ENCODE peak calls at places on chromosomes 13 and 19, in four cellular contexts. M is NCI-H2081; V is stimulated activated CD4-positive, alpha-beta T cell treated with anti-CD3 and anti-CD28 coated beads, TNF-alpha, amount 100 ng/mL, for 24 hours; U is HTR-8/SVneo. K is an unnamed sample.

GRCh38 chr19:13872695-13873389 is 4.1 kb upstream of the NANOS3 start:
- DNase-seq in M (no peak), V (no peak), U (no peak), K (no peak)

GRCh38 chr19:10748924-10749434 is 31.1 kb downstream of the DNM2 start:
- DNase-seq in M (peak; percentile 55), V (no peak), U (peak; percentile 34), K (peak; percentile 79)

GRCh38 chr13:26476111-26476743 is 81.3 kb upstream of the WASF3 start:
- DNase-seq in M (no peak), V (no peak), U (no peak), K (no peak)

GRCh38 chr19:47865166-47865565 is 6.1 kb downstream of the TPRX2 start:
- DNase-seq in M (no peak), V (no peak), U (no peak), K (no peak)

GRCh38 chr13:113146750-113147149 is 11.7 kb upstream of the PROZ start:
- DNase-seq in M (no peak), V (no peak), U (no peak), K (no peak)

GRCh38 chr13:41649659-41650058 is 192.3 kb downstream of the RGCC start:
- DNase-seq in M (no peak), V (no peak), U (no peak), K (no peak)

GRCh38 chr13:113933901-113934300 is 40.0 kb downstream of the C13orf46 start:
- DNase-seq in M (no peak), V (no peak), U (no peak), K (no peak)

GRCh38 chr13:112725346-112726017 is 35.6 kb downstream of the ATP11A start:
- DNase-seq in M (peak; percentile 92), V (no peak), U (no peak), K (peak; percentile 51)

GRCh38 chr13:98141938-98142426 is 912 bp upstream of the FARP1 start:
- DNase-seq in M (no peak), V (no peak), U (no peak), K (peak; percentile 58)

GRCh38 chr13:107867701-107868661 is 347.4 kb downstream of the LIG4 start:
- DNase-seq in M (peak; percentile 79), V (no peak), U (peak; percentile 45), K (no peak)

GRCh38 chr19:39795001-39795400 is 16.3 kb downstream of the LEUTX start:
- DNase-seq in M (no peak), V (no peak), U (no peak), K (no peak)

GRCh38 chr19:7480222-7480974 is 8.4 kb downstream of the PEX11G start:
- DNase-seq in M (no peak), V (no peak), U (no peak), K (no peak)

GRCh38 chr13:27822873-27823311 is 30.6 kb downstream of the GSX1 start:
- DNase-seq in M (no peak), V (no peak), U (no peak), K (no peak)

GRCh38 chr19:55212447-55212846 is 3.1 kb upstream of the PTPRH start:
- DNase-seq in M (no peak), V (no peak), U (peak; percentile 33), K (no peak)

GRCh38 chr13:44101347-44102083 is 221.8 kb downstream of the LACC1 start:
- DNase-seq in M (no peak), V (no peak), U (no peak), K (no peak)

GRCh38 chr13:29935309-29935981 is 85.0 kb upstream of the UBL3 start:
- DNase-seq in M (peak; percentile 48), V (peak; percentile 47), U (no peak), K (peak; percentile 59)

GRCh38 chr13:74145249-74145970 is 11.2 kb upstream of the KLF12 start:
- DNase-seq in M (no peak), V (no peak), U (no peak), K (no peak)

GRCh38 chr19:3145909-3146676 is 10.3 kb downstream of the GNA15 start:
- DNase-seq in M (no peak), V (no peak), U (no peak), K (peak; percentile 75)

K was measured in lower lobe of right lung.